ENCODE peak calls at places on chromosome 15, in eight cellular contexts. C is pancreas, Z is HepG2, I is heart right ventricle, T is fibroblast of villous mesenchyme, E is IMR-90, F is fibroblast of lung, H is PC-3. O is an unnamed sample.

GRCh38 chr15:91866971-91867372 is 13.5 kb downstream of the SLCO3A1 start:
- DNase-seq in I (peak; percentile 66), T (no peak), E (no peak), F (peak; percentile 32), H (no peak), C (no peak), Z (no peak), O (no peak)

GRCh38 chr15:90264649-90265048 is 823 bp upstream of the NGRN start:
- DNase-seq in I (peak; percentile 13), E (no peak), C (no peak), F (no peak), Z (peak; percentile 60), H (peak; percentile 70), T (no peak), O (no peak)

GRCh38 chr15:34085746-34086145 is 15.9 kb downstream of the EMC7 start:
- DNase-seq in H (no peak), F (peak; percentile 62), T (no peak), I (no peak), E (peak; percentile 55), Z (no peak), C (no peak), O (no peak)

GRCh38 chr15:31551323-31551722 is 224.7 kb downstream of the KLF13 start:
- DNase-seq in E (no peak), I (no peak), H (no peak), F (no peak), T (no peak), C (no peak), Z (no peak), O (no peak)

GRCh38 chr15:96495386-96495785 is 164.9 kb downstream of the NR2F2 start:
- DNase-seq in Z (no peak), E (no peak), H (no peak), F (no peak), C (no peak), I (no peak), T (no peak), O (no peak)

GRCh38 chr15:67120839-67121540 is 55.6 kb downstream of the SMAD3 start:
- DNase-seq in H (peak; percentile 61), T (peak; percentile 97), F (peak; percentile 92), Z (no peak), C (peak; percentile 75), E (peak; percentile 97), I (peak; percentile 88), O (no peak)

GRCh38 chr15:70236306-70237103 is 138.8 kb upstream of the TLE3 start:
- DNase-seq in H (peak; percentile 66), E (peak; percentile 81), Z (no peak), F (peak; percentile 88), I (no peak), T (peak; percentile 52), C (no peak), O (no peak)

GRCh38 chr15:77525411-77525811 is 104.7 kb downstream of the HMG20A start:
- DNase-seq in C (no peak), I (no peak), T (no peak), E (no peak), H (no peak), F (no peak), Z (no peak), O (no peak)

GRCh38 chr15:32117122-32117521 is 86.8 kb downstream of the CHRNA7 start:
- DNase-seq in E (no peak), T (no peak), I (no peak), F (no peak), C (no peak), Z (no peak), H (no peak), O (no peak)

GRCh38 chr15:84874991-84875390 is 9.5 kb upstream of the SLC28A1 start:
- DNase-seq in H (no peak), I (no peak), C (no peak), F (no peak), E (no peak), Z (no peak), T (no peak), O (no peak)

GRCh38 chr15:68268405-68268804 is 9.1 kb upstream of the FEM1B start:
- DNase-seq in Z (no peak), C (no peak), E (peak; percentile 65), H (no peak), T (no peak), I (no peak), F (no peak), O (no peak)

GRCh38 chr15:44075535-44075934 is 119.5 kb downstream of the FRMD5 start:
- DNase-seq in T (no peak), E (no peak), Z (no peak), F (peak; percentile 91), H (peak; percentile 66), I (no peak), C (no peak), O (no peak)

GRCh38 chr15:66961407-66961884 is 104.0 kb upstream of the SMAD3 start:
- DNase-seq in H (no peak), I (no peak), C (no peak), T (no peak), F (peak; percentile 20), E (peak; percentile 45), Z (no peak), O (no peak)

GRCh38 chr15:41881925-41882688 is 11.7 kb downstream of the SPTBN5 start:
- DNase-seq in I (peak; percentile 36), Z (no peak), H (no peak), T (no peak), F (peak; percentile 21), C (peak; percentile 49), E (no peak), O (no peak)

GRCh38 chr15:41881086-41881485 is 12.8 kb downstream of the SPTBN5 start:
- DNase-seq in I (no peak), T (no peak), E (no peak), Z (no peak), C (no peak), F (no peak), H (no peak), O (no peak)

GRCh38 chr15:41880156-41880877 is 13.5 kb downstream of the SPTBN5 start:
- DNase-seq in I (no peak), F (no peak), E (no peak), T (no peak), Z (no peak), H (no peak), C (no peak), O (no peak)

GRCh38 chr15:41882689-41883483 is 11.0 kb downstream of the SPTBN5 start:
- DNase-seq in C (no peak), H (no peak), I (no peak), Z (no peak), E (no peak), T (no peak), F (no peak), O (no peak)

DNA sequence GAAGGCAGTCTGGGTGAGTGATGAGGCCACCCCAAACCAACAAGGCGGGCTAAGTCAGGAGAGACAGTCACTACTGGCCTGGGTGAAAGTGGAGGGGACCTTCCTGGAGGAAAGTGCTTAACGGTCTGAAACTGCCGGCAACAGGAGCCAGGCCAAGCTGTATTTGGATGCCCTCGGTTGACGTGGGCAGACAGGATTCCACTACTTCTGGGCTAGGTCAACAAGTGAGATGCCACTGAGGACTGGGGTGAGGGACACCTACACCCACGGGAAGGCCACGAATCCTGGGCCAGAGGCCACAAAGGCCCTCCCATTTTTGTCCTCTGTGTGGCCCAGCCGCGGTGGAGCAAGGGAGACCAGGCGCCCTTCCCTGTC is 12.3 kb downstream of the SPTBN5 start:
- DNase-seq in I (no peak), C (no peak), F (no peak), T (no peak), Z (no peak), H (no peak), E (no peak), O (no peak)
- H3K4me3 ChIP-seq in I (no peak overlapping the region), C (peak overlapping the region; percentile 49), F (no peak overlapping the region), T (no peak overlapping the region), Z (peak overlapping the region; percentile 21), H (no peak overlapping the region), E (no peak overlapping the region), O (no peak overlapping the region)

GRCh38 chr15:63815796-63816533 is 17.8 kb downstream of the HERC1 start:
- DNase-seq in H (no peak), C (no peak), Z (no peak), F (no peak), T (no peak), I (no peak), E (peak; percentile 18), O (no peak)

GRCh38 chr15:63820210-63820609 is 13.5 kb downstream of the HERC1 start:
- DNase-seq in I (no peak), Z (no peak), F (no peak), H (no peak), E (no peak), T (no peak), C (no peak), O (no peak)

GRCh38 chr15:63819645-63820044 is 14.1 kb downstream of the HERC1 start:
- DNase-seq in Z (no peak), F (no peak), I (no peak), H (no peak), E (no peak), T (no peak), C (no peak), O (no peak)

GRCh38 chr15:63818628-63819027 is 15.1 kb downstream of the HERC1 start:
- DNase-seq in C (no peak), I (no peak), T (no peak), F (no peak), E (no peak), Z (no peak), H (no peak), O (no peak)

DNA sequence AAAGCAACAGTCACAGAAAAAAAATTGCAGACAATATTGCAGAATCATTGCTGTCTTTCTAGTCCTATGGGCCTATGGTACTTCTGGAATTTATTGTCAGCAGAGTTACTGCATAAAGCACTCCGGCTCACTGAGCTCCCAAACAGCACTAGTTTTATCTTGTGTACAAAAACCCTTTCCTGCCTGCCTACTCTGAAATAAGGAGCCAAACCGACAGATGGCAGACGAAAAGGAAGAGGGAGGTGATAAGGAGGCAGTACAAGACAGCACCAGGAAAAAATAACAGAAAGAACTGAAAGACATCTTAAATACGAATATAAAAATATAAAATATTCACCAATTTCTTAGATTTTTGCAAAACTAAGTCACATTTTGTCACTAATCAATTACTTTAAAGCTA is 15.6 kb downstream of the HERC1 start:
- DNase-seq in F (peak; percentile 28), T (peak; percentile 37), I (no peak), H (no peak), Z (no peak), E (peak; percentile 22), C (peak; percentile 11), O (no peak)
- TF ChIP-seq CTCF in F (peak; percentile 16), T (peak; percentile 25), I (no peak), H (no peak), Z (no peak), E (no peak), C (no peak), O (no peak)

DNA sequence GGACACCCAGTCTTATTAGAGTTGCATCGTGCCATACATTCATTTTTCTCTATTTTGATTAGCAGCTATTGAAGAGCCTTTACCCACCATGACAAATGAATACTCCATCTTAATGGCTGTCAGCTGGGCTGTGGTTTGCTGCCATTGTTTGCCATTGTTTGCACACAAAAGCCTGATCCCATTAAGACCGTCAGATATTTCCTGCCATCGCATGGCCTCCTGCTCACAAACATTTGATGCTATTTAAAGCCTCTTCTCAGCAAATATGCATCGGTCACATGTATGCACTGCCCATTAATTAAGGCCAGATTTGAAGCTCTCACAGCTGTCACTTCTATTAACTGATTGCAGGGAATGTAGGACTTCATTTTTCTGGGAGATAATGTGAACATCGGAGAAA is 175.5 kb upstream of the NR2E3 start:
- DNase-seq in F (peak; percentile 68), E (no peak), H (no peak), T (peak; percentile 23), I (no peak), C (no peak), Z (no peak), O (no peak)
- H3K4me3 ChIP-seq in F (no peak overlapping the region), E (no peak overlapping the region), H (no peak overlapping the region), T (no peak overlapping the region), I (no peak overlapping the region), C (no peak overlapping the region), Z (no peak overlapping the region), O (no peak overlapping the region)

GRCh38 chr15:64560998-64561397 is 100.6 kb downstream of the ZNF609 start:
- DNase-seq in H (no peak), E (no peak), F (no peak), I (no peak), T (no peak), Z (no peak), C (no peak), O (no peak)
- TF ChIP-seq CTCF in H (no peak), E (no peak), F (no peak), I (no peak), T (no peak), Z (no peak), C (no peak), O (no peak)